ENCODE peak calls at places on chromosomes 3 and 15, in ten cellular contexts. R is B cell; G is NCI-H460; O is HFFc6; I is NCI-H2029; P is activated gamma-delta T cell treated with Interleukin-2 at 50 U/mL for 16 hours; C is GM23338; X is stimulated activated CD8-positive, alpha-beta memory T cell treated with anti-CD3 and anti-CD28 coated beads, Interleukin-15, amount 100 ng/mL, for 24 hours; N is CD8-positive, alpha-beta memory T cell; W is NCI-H1436 treated with DMSO at 0.1 percent for 48 hours. S is an unnamed sample.

GRCh38 chr3:157444789-157445188 is 8.1 kb downstream of the PTX3 start:
- DNase-seq in R (no peak), G (no peak), O (no peak), I (no peak), P (no peak), C (no peak), X (no peak), N (no peak), W (no peak), S (no peak)

GRCh38 chr15:90807074-90807646 is 61.2 kb upstream of the FURIN start:
- DNase-seq in R (no peak), G (no peak), O (no peak), I (no peak), P (no peak), C (no peak), X (no peak), N (no peak), W (no peak), S (no peak)

GRCh38 chr3:141360888-141361598 is 7.3 kb upstream of the ZBTB38 start:
- DNase-seq in R (no peak), G (peak; percentile 77), O (peak; percentile 98), I (peak; percentile 65), P (no peak), C (peak; percentile 78), X (no peak), N (peak; percentile 39), W (no peak), S (peak; percentile 17)

GRCh38 chr3:172319653-172320052 is 128.6 kb downstream of the GHSR start:
- DNase-seq in R (no peak), G (no peak), O (no peak), I (no peak), P (no peak), C (no peak), X (no peak), N (no peak), W (no peak), S (no peak)

GRCh38 chr3:4656059-4656458 is 162.9 kb downstream of the ITPR1 start:
- DNase-seq in R (no peak), G (peak; percentile 67), O (peak; percentile 68), I (peak; percentile 58), P (no peak), C (peak; percentile 91), X (no peak), N (no peak), W (no peak), S (peak; percentile 56)

GRCh38 chr15:25844981-25845680 is 18.0 kb downstream of the ATP10A start:
- DNase-seq in R (peak; percentile 38), G (no peak), O (no peak), I (no peak), P (no peak), C (no peak), X (no peak), N (no peak), W (no peak), S (no peak)

GRCh38 chr15:85430406-85431204 is 50.2 kb downstream of the AKAP13 start:
- DNase-seq in R (no peak), G (no peak), O (no peak), I (no peak), P (no peak), C (no peak), X (no peak), N (no peak), W (no peak), S (no peak)

GRCh38 chr15:29937956-29938355 is 115.7 kb upstream of the TJP1 start:
- DNase-seq in R (no peak), G (no peak), O (no peak), I (no peak), P (no peak), C (no peak), X (no peak), N (no peak), W (no peak), S (no peak)

GRCh38 chr15:100764778-100765457 is 114.7 kb upstream of the ALDH1A3 start:
- DNase-seq in R (no peak), G (no peak), O (no peak), I (peak; percentile 41), P (no peak), C (no peak), X (no peak), N (no peak), W (no peak), S (no peak)

GRCh38 chr15:51425517-51426033 is 84.1 kb downstream of the GLDN start:
- DNase-seq in R (no peak), G (no peak), O (no peak), I (no peak), P (no peak), C (no peak), X (no peak), N (no peak), W (no peak), S (no peak)

GRCh38 chr15:68192117-68192516 is 13.0 kb downstream of the CALML4 start:
- DNase-seq in R (no peak), G (no peak), O (no peak), I (no peak), P (no peak), C (peak; percentile 44), X (no peak), N (no peak), W (no peak), S (no peak)

GRCh38 chr3:36911990-36912804 is 32.7 kb downstream of the TRANK1 start:
- DNase-seq in R (peak; percentile 75), G (no peak), O (peak; percentile 31), I (peak; percentile 65), P (peak; percentile 29), C (no peak), X (no peak), N (peak; percentile 46), W (no peak), S (no peak)

GRCh38 chr3:194184265-194184751 is 48.4 kb downstream of the HES1 start:
- DNase-seq in R (no peak), G (no peak), O (no peak), I (peak; percentile 87), P (no peak), C (no peak), X (no peak), N (no peak), W (no peak), S (no peak)

GRCh38 chr15:81419304-81419943 is 45.4 kb upstream of the TMC3 start:
- DNase-seq in R (no peak), G (no peak), O (no peak), I (no peak), P (no peak), C (peak; percentile 83), X (no peak), N (no peak), W (no peak), S (no peak)

GRCh38 chr3:77931272-77932009 is 891.5 kb downstream of the ROBO2 start:
- DNase-seq in R (no peak), G (no peak), O (no peak), I (peak; percentile 40), P (no peak), C (no peak), X (no peak), N (no peak), W (peak; percentile 30), S (no peak)

GRCh38 chr15:90530250-90531051 is 728 bp downstream of the CRTC3 start:
- DNase-seq in R (peak; percentile 53), G (no peak), O (peak; percentile 12), I (no peak), P (peak; percentile 45), C (peak; percentile 77), X (peak; percentile 8), N (peak; percentile 61), W (no peak), S (peak; percentile 51)